ENCODE peak calls at places on chromosome 3, in eight cellular contexts. T, E, P, Z, W, A, N and X are unnamed samples.

GRCh38 chr3:12948371-12948770 is 107.0 kb upstream of the RPL32 start:
- DNase-seq in T (no peak), P (no peak), Z (no peak), E (no peak), N (no peak), W (no peak), A (peak; percentile 76), X (no peak)

GRCh38 chr3:187913617-187914033 is 168.4 kb upstream of the BCL6 start:
- DNase-seq in P (no peak), A (peak; percentile 45), W (no peak), N (no peak), Z (no peak), T (peak; percentile 69), E (no peak), X (peak; percentile 57)

GRCh38 chr3:50436063-50436674 is 67.3 kb downstream of the CACNA2D2 start:
- DNase-seq in E (peak; percentile 47), N (peak; percentile 23), T (no peak), Z (peak; percentile 5), W (peak; percentile 72), A (peak; percentile 12), P (peak; percentile 48), X (peak; percentile 89)

GRCh38 chr3:53184701-53185100 is 23.7 kb downstream of the PRKCD start:
- DNase-seq in A (no peak), Z (no peak), W (no peak), P (no peak), T (no peak), E (no peak), N (no peak), X (no peak)

GRCh38 chr3:109563149-109563548 is 225.8 kb upstream of the DPPA4 start:
- DNase-seq in W (no peak), P (peak; percentile 7), E (no peak), N (no peak), A (no peak), T (no peak), Z (peak; percentile 19), X (no peak)

GRCh38 chr3:106255870-106256248 is 387.0 kb upstream of the CBLB start:
- DNase-seq in N (no peak), E (no peak), T (no peak), A (no peak), Z (peak; percentile 1), P (no peak), W (no peak), X (peak; percentile 97)

GRCh38 chr3:108404409-108404808 is 106.0 kb downstream of the MYH15 start:
- DNase-seq in N (no peak), A (no peak), P (no peak), Z (no peak), T (no peak), E (no peak), W (no peak), X (no peak)

GRCh38 chr3:47009225-47010049 is 30.0 kb downstream of the NBEAL2 start:
- DNase-seq in N (peak; percentile 87), T (peak; percentile 74), A (peak; percentile 96), E (peak; percentile 38), Z (peak; percentile 26), P (peak; percentile 31), W (peak; percentile 55), X (no peak)

GRCh38 chr3:67655364-67656121 is 1.1 kb upstream of the SUCLG2 start:
- DNase-seq in Z (peak; percentile 56), E (peak; percentile 40), P (peak; percentile 53), A (no peak), W (peak; percentile 44), T (no peak), N (no peak), X (no peak)

GRCh38 chr3:138439646-138440045 is 5.2 kb downstream of the ESYT3 start:
- DNase-seq in W (no peak), A (no peak), N (no peak), P (no peak), Z (no peak), E (no peak), T (no peak), X (no peak)

GRCh38 chr3:57961828-57962447 is 46.3 kb upstream of the FLNB start:
- DNase-seq in W (no peak), A (peak; percentile 28), T (no peak), P (no peak), N (peak; percentile 37), Z (peak; percentile 66), E (no peak), X (peak; percentile 69)

GRCh38 chr3:171129827-171130226 is 103.3 kb upstream of the SLC2A2 start:
- DNase-seq in E (no peak), P (no peak), N (peak; percentile 12), T (no peak), Z (no peak), W (no peak), A (peak; percentile 47), X (no peak)

GRCh38 chr3:71542548-71543370 is 40.8 kb downstream of the FOXP1 start:
- DNase-seq in W (no peak), T (peak; percentile 57), E (no peak), Z (peak; percentile 99), A (peak; percentile 96), N (peak; percentile 80), P (no peak), X (peak; percentile 85)

GRCh38 chr3:120417272-120417911 is 33.4 kb downstream of the FSTL1 start:
- DNase-seq in E (peak; percentile 47), P (peak; percentile 68), T (peak; percentile 92), W (peak; percentile 70), A (peak; percentile 95), N (peak; percentile 97), Z (peak; percentile 99), X (peak; percentile 97)